ENCODE peak calls at places on chromosomes 4 and X, in nine cellular contexts. B is GM23248, F is adipocyte, I is MV-4-11, N is NCI-H2171 treated with DMSO at 0.1 percent for 48 hours, C is heart right ventricle, Y is choroid plexus epithelial cell, U is NCI-H146, H is A549. S is an unnamed sample.

GRCh38 chr4:25813705-25814104 is 49.1 kb downstream of the SEL1L3 start:
- DNase-seq in U (no peak), Y (peak), B (peak), F (peak), N (no peak), I (no peak), C (no peak), H (peak), S (no peak)

GRCh38 chr4:157514711-157515110 is 294.2 kb downstream of the GRIA2 start:
- DNase-seq in I (no peak), C (no peak), N (no peak), B (no peak), U (no peak), Y (no peak), H (no peak), F (no peak), S (no peak)

GRCh38 chr4:63556332-63556731 is 852.9 kb downstream of the TECRL start:
- DNase-seq in U (no peak), I (no peak), Y (no peak), N (no peak), H (no peak), F (no peak), B (no peak), C (no peak), S (no peak)

GRCh38 chr4:48127231-48127881 is 6.7 kb downstream of the TXK start:
- DNase-seq in H (no peak), B (no peak), Y (no peak), I (no peak), F (no peak), N (no peak), U (peak), C (no peak), S (no peak)

GRCh38 chrX:129842510-129843208 is 1.0 kb downstream of the ZDHHC9 start:
- DNase-seq in H (no peak), Y (peak), N (no peak), I (no peak), B (peak), U (peak), C (peak), F (peak), S (peak)

GRCh38 chr4:24477919-24478318 is 106.4 kb downstream of the DHX15 start:
- DNase-seq in B (peak), N (peak), C (peak), F (peak), H (no peak), Y (peak), U (no peak), I (no peak), S (peak)

GRCh38 chr4:117949621-117950020 is 84.7 kb upstream of the NDST3 start:
- DNase-seq in Y (no peak), B (no peak), U (no peak), H (no peak), C (no peak), N (no peak), F (no peak), I (peak), S (no peak)

GRCh38 chr4:181157647-181158046 is 1085.6 kb upstream of the TENM3 start:
- DNase-seq in B (no peak), H (no peak), F (no peak), U (no peak), I (no peak), Y (no peak), C (no peak), N (no peak), S (no peak)

GRCh38 chrX:102712967-102713677 is 874 bp downstream of the GPRASP2 start:
- DNase-seq in I (no peak), C (peak), H (peak), F (peak), B (peak), Y (peak), N (peak), U (peak), S (peak)

GRCh38 chr4:185004562-185005208 is 13.6 kb upstream of the HELT start:
- DNase-seq in U (no peak), N (peak), B (no peak), I (no peak), F (no peak), C (peak), Y (peak), H (no peak), S (peak)

GRCh38 chrX:120036704-120037103 is 40.8 kb downstream of the RHOXF2B start:
- DNase-seq in N (no peak), F (no peak), C (no peak), B (no peak), Y (no peak), I (no peak), U (no peak), H (no peak), S (no peak)

GRCh38 chr4:40546972-40547371 is 82.7 kb downstream of the RBM47 start:
- DNase-seq in Y (no peak), C (no peak), H (no peak), N (no peak), U (no peak), B (no peak), F (no peak), I (no peak), S (no peak)

GRCh38 chr4:30722916-30723270 is 2.7 kb downstream of the PCDH7 start:
- DNase-seq in C (no peak), U (peak), I (no peak), H (no peak), F (no peak), Y (no peak), B (no peak), N (no peak), S (peak)

GRCh38 chr4:150181536-150181935 is 103.3 kb downstream of the DCLK2 start:
- DNase-seq in Y (peak), I (no peak), N (no peak), C (no peak), H (no peak), U (peak), B (peak), F (no peak), S (no peak)

GRCh38 chrX:134423606-134424005 is 36.4 kb upstream of the HPRT1 start:
- DNase-seq in B (peak), N (peak), F (peak), H (peak), Y (peak), C (no peak), U (no peak), I (no peak), S (no peak)

GRCh38 chr4:150986085-150986484 is 29.0 kb downstream of the LRBA start:
- DNase-seq in Y (no peak), F (no peak), N (no peak), H (no peak), B (no peak), C (no peak), U (no peak), I (no peak), S (no peak)

GRCh38 chrX:3142259-3143042 is 101.2 kb downstream of the ARSF start:
- DNase-seq in Y (no peak), I (peak), B (no peak), F (no peak), N (no peak), U (no peak), C (no peak), H (no peak), S (no peak)

S was measured in Right ventricle myocardium superior.